ENCODE peak calls at places on chromosomes 16 and 17, in ten cellular contexts. One of them, this sample, is unnamed.

GRCh38 chr17:53148058-53148457 is 674.7 kb upstream of the KIF2B start:
- DNase-seq in tibial artery: no peak
- DNase-seq in EL: no peak
- DNase-seq in HT1080: no peak
- DNase-seq in endothelial cell: no peak
- DNase-seq in Caco-2: no peak
- DNase-seq in stimulated activated CD8-positive, alpha-beta memory T cell treated with anti-CD3 and anti-CD28 coated beads, Interleukin-7, amount 100 ng/mL, for 4 hours: no peak
- DNase-seq in T1000: no peak
- DNase-seq in neural progenitor cell: no peak
- DNase-seq in OCI-LY7: no peak
- DNase-seq in this sample: no peak

GRCh38 chr16:76241735-76242134 is 35.5 kb upstream of the CNTNAP4 start:
- DNase-seq in endothelial cell: no peak
- DNase-seq in OCI-LY7: no peak
- DNase-seq in neural progenitor cell: no peak
- DNase-seq in Caco-2: no peak
- DNase-seq in tibial artery: no peak
- DNase-seq in T1000: no peak
- DNase-seq in stimulated activated CD8-positive, alpha-beta memory T cell treated with anti-CD3 and anti-CD28 coated beads, Interleukin-7, amount 100 ng/mL, for 4 hours: no peak
- DNase-seq in EL: no peak
- DNase-seq in HT1080: no peak
- DNase-seq in this sample: no peak

GRCh38 chr17:79800325-79801155 is 3.7 kb upstream of the CBX8 start:
- DNase-seq in EL: peak
- DNase-seq in T1000: no peak
- DNase-seq in endothelial cell: no peak
- DNase-seq in OCI-LY7: peak
- DNase-seq in stimulated activated CD8-positive, alpha-beta memory T cell treated with anti-CD3 and anti-CD28 coated beads, Interleukin-7, amount 100 ng/mL, for 4 hours: no peak
- DNase-seq in tibial artery: no peak
- DNase-seq in HT1080: no peak
- DNase-seq in neural progenitor cell: peak
- DNase-seq in Caco-2: peak
- DNase-seq in this sample: no peak

GRCh38 chr16:88533381-88533831 is 36.8 kb upstream of the ZC3H18 start:
- DNase-seq in HT1080: no peak
- DNase-seq in neural progenitor cell: no peak
- DNase-seq in OCI-LY7: no peak
- DNase-seq in endothelial cell: no peak
- DNase-seq in EL: peak
- DNase-seq in tibial artery: no peak
- DNase-seq in stimulated activated CD8-positive, alpha-beta memory T cell treated with anti-CD3 and anti-CD28 coated beads, Interleukin-7, amount 100 ng/mL, for 4 hours: no peak
- DNase-seq in Caco-2: no peak
- DNase-seq in T1000: no peak
- DNase-seq in this sample: no peak

GRCh38 chr16:14436410-14436955 is 193.6 kb downstream of the PARN start:
- DNase-seq in HT1080: no peak
- DNase-seq in Caco-2: no peak
- DNase-seq in tibial artery: no peak
- DNase-seq in stimulated activated CD8-positive, alpha-beta memory T cell treated with anti-CD3 and anti-CD28 coated beads, Interleukin-7, amount 100 ng/mL, for 4 hours: no peak
- DNase-seq in endothelial cell: no peak
- DNase-seq in OCI-LY7: no peak
- DNase-seq in EL: no peak
- DNase-seq in neural progenitor cell: no peak
- DNase-seq in T1000: no peak
- DNase-seq in this sample: no peak

GRCh38 chr17:17134051-17134951 is 71.8 kb downstream of the PLD6 start:
- DNase-seq in EL: no peak
- DNase-seq in T1000: no peak
- DNase-seq in endothelial cell: no peak
- DNase-seq in stimulated activated CD8-positive, alpha-beta memory T cell treated with anti-CD3 and anti-CD28 coated beads, Interleukin-7, amount 100 ng/mL, for 4 hours: no peak
- DNase-seq in OCI-LY7: no peak
- DNase-seq in Caco-2: no peak
- DNase-seq in neural progenitor cell: no peak
- DNase-seq in HT1080: no peak
- DNase-seq in tibial artery: no peak
- DNase-seq in this sample: no peak

GRCh38 chr17:59746849-59747445 is 39.5 kb downstream of the VMP1 start:
- DNase-seq in OCI-LY7: peak
- DNase-seq in HT1080: no peak
- DNase-seq in endothelial cell: no peak
- DNase-seq in stimulated activated CD8-positive, alpha-beta memory T cell treated with anti-CD3 and anti-CD28 coated beads, Interleukin-7, amount 100 ng/mL, for 4 hours: no peak
- DNase-seq in tibial artery: no peak
- DNase-seq in T1000: no peak
- DNase-seq in EL: peak
- DNase-seq in neural progenitor cell: peak
- DNase-seq in Caco-2: no peak
- DNase-seq in this sample: no peak

GRCh38 chr16:74261068-74261467 is 35.5 kb upstream of the PSMD7 start:
- DNase-seq in HT1080: no peak
- DNase-seq in endothelial cell: no peak
- DNase-seq in EL: no peak
- DNase-seq in tibial artery: peak
- DNase-seq in OCI-LY7: no peak
- DNase-seq in T1000: no peak
- DNase-seq in stimulated activated CD8-positive, alpha-beta memory T cell treated with anti-CD3 and anti-CD28 coated beads, Interleukin-7, amount 100 ng/mL, for 4 hours: no peak
- DNase-seq in Caco-2: no peak
- DNase-seq in neural progenitor cell: no peak
- DNase-seq in this sample: no peak

GRCh38 chr16:68452176-68452575 is 3.9 kb upstream of the SMPD3 start:
- DNase-seq in T1000: no peak
- DNase-seq in HT1080: no peak
- DNase-seq in Caco-2: no peak
- DNase-seq in endothelial cell: no peak
- DNase-seq in stimulated activated CD8-positive, alpha-beta memory T cell treated with anti-CD3 and anti-CD28 coated beads, Interleukin-7, amount 100 ng/mL, for 4 hours: no peak
- DNase-seq in EL: peak
- DNase-seq in tibial artery: no peak
- DNase-seq in neural progenitor cell: no peak
- DNase-seq in OCI-LY7: no peak
- DNase-seq in this sample: no peak

GRCh38 chr17:34584805-34585416 is 5.5 kb downstream of the TMEM132E start:
- DNase-seq in stimulated activated CD8-positive, alpha-beta memory T cell treated with anti-CD3 and anti-CD28 coated beads, Interleukin-7, amount 100 ng/mL, for 4 hours: no peak
- DNase-seq in EL: peak
- DNase-seq in OCI-LY7: peak
- DNase-seq in neural progenitor cell: peak
- DNase-seq in T1000: no peak
- DNase-seq in tibial artery: no peak
- DNase-seq in Caco-2: no peak
- DNase-seq in HT1080: peak
- DNase-seq in endothelial cell: no peak
- DNase-seq in this sample: no peak

GRCh38 chr17:49556183-49556943 is 19.3 kb upstream of the NXPH3 start:
- DNase-seq in OCI-LY7: peak
- DNase-seq in stimulated activated CD8-positive, alpha-beta memory T cell treated with anti-CD3 and anti-CD28 coated beads, Interleukin-7, amount 100 ng/mL, for 4 hours: peak
- DNase-seq in T1000: peak
- DNase-seq in neural progenitor cell: peak
- DNase-seq in HT1080: peak
- DNase-seq in tibial artery: peak
- DNase-seq in EL: peak
- DNase-seq in endothelial cell: peak
- DNase-seq in Caco-2: peak
- DNase-seq in this sample: peak

GRCh38 chr17:27349540-27350021 is 55.7 kb downstream of the WSB1 start:
- DNase-seq in T1000: no peak
- DNase-seq in tibial artery: no peak
- DNase-seq in HT1080: no peak
- DNase-seq in Caco-2: no peak
- DNase-seq in stimulated activated CD8-positive, alpha-beta memory T cell treated with anti-CD3 and anti-CD28 coated beads, Interleukin-7, amount 100 ng/mL, for 4 hours: no peak
- DNase-seq in OCI-LY7: no peak
- DNase-seq in endothelial cell: no peak
- DNase-seq in neural progenitor cell: no peak
- DNase-seq in EL: peak
- DNase-seq in this sample: peak

GRCh38 chr16:78570409-78571141 is 471.1 kb downstream of the WWOX start:
- DNase-seq in OCI-LY7: no peak
- DNase-seq in T1000: no peak
- DNase-seq in tibial artery: no peak
- DNase-seq in endothelial cell: no peak
- DNase-seq in neural progenitor cell: no peak
- DNase-seq in HT1080: no peak
- DNase-seq in stimulated activated CD8-positive, alpha-beta memory T cell treated with anti-CD3 and anti-CD28 coated beads, Interleukin-7, amount 100 ng/mL, for 4 hours: no peak
- DNase-seq in Caco-2: no peak
- DNase-seq in EL: no peak
- DNase-seq in this sample: no peak

GRCh38 chr17:42365136-42365535 is 23.1 kb downstream of the STAT3 start:
- DNase-seq in Caco-2: no peak
- DNase-seq in EL: peak
- DNase-seq in OCI-LY7: no peak
- DNase-seq in neural progenitor cell: no peak
- DNase-seq in endothelial cell: no peak
- DNase-seq in tibial artery: no peak
- DNase-seq in HT1080: peak
- DNase-seq in T1000: peak
- DNase-seq in stimulated activated CD8-positive, alpha-beta memory T cell treated with anti-CD3 and anti-CD28 coated beads, Interleukin-7, amount 100 ng/mL, for 4 hours: no peak
- DNase-seq in this sample: no peak

GRCh38 chr17:4142107-4142900 is 526 bp downstream of the ZZEF1 start:
- DNase-seq in Caco-2: no peak
- DNase-seq in tibial artery: peak
- DNase-seq in EL: peak
- DNase-seq in HT1080: no peak
- DNase-seq in endothelial cell: peak
- DNase-seq in stimulated activated CD8-positive, alpha-beta memory T cell treated with anti-CD3 and anti-CD28 coated beads, Interleukin-7, amount 100 ng/mL, for 4 hours: no peak
- DNase-seq in neural progenitor cell: peak
- DNase-seq in OCI-LY7: peak
- DNase-seq in T1000: no peak
- DNase-seq in this sample: peak

GRCh38 chr17:77140878-77141767 is at the start of gene SEC14L1:
- DNase-seq in endothelial cell: peak
- DNase-seq in HT1080: peak
- DNase-seq in stimulated activated CD8-positive, alpha-beta memory T cell treated with anti-CD3 and anti-CD28 coated beads, Interleukin-7, amount 100 ng/mL, for 4 hours: no peak
- DNase-seq in neural progenitor cell: peak
- DNase-seq in T1000: no peak
- DNase-seq in tibial artery: peak
- DNase-seq in EL: peak
- DNase-seq in Caco-2: peak
- DNase-seq in OCI-LY7: peak
- DNase-seq in this sample: peak

GRCh38 chr17:80951121-80952090 is 40.2 kb upstream of the CHMP6 start:
- DNase-seq in Caco-2: peak
- DNase-seq in tibial artery: no peak
- DNase-seq in T1000: no peak
- DNase-seq in neural progenitor cell: no peak
- DNase-seq in EL: no peak
- DNase-seq in endothelial cell: no peak
- DNase-seq in stimulated activated CD8-positive, alpha-beta memory T cell treated with anti-CD3 and anti-CD28 coated beads, Interleukin-7, amount 100 ng/mL, for 4 hours: no peak
- DNase-seq in OCI-LY7: no peak
- DNase-seq in HT1080: no peak
- DNase-seq in this sample: peak

GRCh38 chr16:11009027-11009755 is 64.8 kb downstream of the CLEC16A start:
- DNase-seq in tibial artery: no peak
- DNase-seq in neural progenitor cell: no peak
- DNase-seq in OCI-LY7: no peak
- DNase-seq in Caco-2: no peak
- DNase-seq in endothelial cell: no peak
- DNase-seq in stimulated activated CD8-positive, alpha-beta memory T cell treated with anti-CD3 and anti-CD28 coated beads, Interleukin-7, amount 100 ng/mL, for 4 hours: no peak
- DNase-seq in HT1080: no peak
- DNase-seq in T1000: no peak
- DNase-seq in EL: no peak
- DNase-seq in this sample: no peak

GRCh38 chr16:87199379-87199778 is 117.8 kb downstream of the C16orf95 start:
- DNase-seq in HT1080: no peak
- DNase-seq in EL: no peak
- DNase-seq in T1000: no peak
- DNase-seq in endothelial cell: no peak
- DNase-seq in Caco-2: no peak
- DNase-seq in stimulated activated CD8-positive, alpha-beta memory T cell treated with anti-CD3 and anti-CD28 coated beads, Interleukin-7, amount 100 ng/mL, for 4 hours: no peak
- DNase-seq in OCI-LY7: no peak
- DNase-seq in tibial artery: no peak
- DNase-seq in neural progenitor cell: no peak
- DNase-seq in this sample: no peak

This sample was measured in sciatic nerve.